ENCODE peak calls at places on chromosomes 7 and 10, in seven cellular contexts. S, E, T, H, I, G and Z are unnamed samples.

GRCh38 chr10:10677479-10677878 is 340.2 kb upstream of the CELF2 start:
- DNase-seq in G (peak; percentile 84), T (peak; percentile 88), S (peak; percentile 53), E (no peak), I (peak; percentile 28), H (no peak), Z (no peak)

GRCh38 chr10:21985541-21985940 is 18.0 kb downstream of the DNAJC1 start:
- DNase-seq in H (no peak), T (no peak), I (no peak), E (no peak), S (no peak), G (peak; percentile 48), Z (no peak)

GRCh38 chr10:80945267-80945880 is 407.7 kb downstream of the SH2D4B start:
- DNase-seq in T (peak; percentile 73), I (no peak), H (no peak), E (no peak), S (no peak), G (no peak), Z (no peak)

GRCh38 chr7:41574377-41574776 is 128.5 kb downstream of the INHBA start:
- DNase-seq in H (no peak), S (no peak), T (no peak), G (peak; percentile 49), E (no peak), I (no peak), Z (no peak)

GRCh38 chr10:24596531-24596930 is 127.2 kb downstream of the ARHGAP21 start:
- DNase-seq in G (no peak), T (no peak), I (no peak), H (no peak), S (no peak), E (no peak), Z (no peak)

GRCh38 chr10:114754445-114755320 is 66.9 kb upstream of the FHIP2A start:
- DNase-seq in H (no peak), G (peak; percentile 58), T (peak; percentile 74), S (no peak), E (no peak), I (no peak), Z (no peak)

GRCh38 chr10:13706175-13706574 is 119.4 kb downstream of the PRPF18 start:
- DNase-seq in T (no peak), G (no peak), H (no peak), E (no peak), S (no peak), I (no peak), Z (no peak)

GRCh38 chr7:55639640-55640039 is 67.3 kb upstream of the VOPP1 start:
- DNase-seq in G (no peak), T (no peak), I (no peak), E (no peak), H (no peak), S (no peak), Z (no peak)

GRCh38 chr7:101164071-101164840 is 1.1 kb downstream of the VGF start:
- DNase-seq in I (no peak), G (peak; percentile 62), E (no peak), T (peak; percentile 77), H (no peak), S (no peak), Z (no peak)

GRCh38 chr10:133230387-133231195 is 574 bp downstream of the UTF1 start:
- DNase-seq in I (no peak), T (peak; percentile 31), S (no peak), E (no peak), G (no peak), H (no peak), Z (no peak)

GRCh38 chr10:75525646-75526045 is 94.2 kb downstream of the LRMDA start:
- DNase-seq in S (no peak), G (no peak), E (no peak), I (no peak), T (no peak), H (no peak), Z (no peak)

GRCh38 chr7:153193144-153193595 is 433.6 kb downstream of the ACTR3B start:
- DNase-seq in S (no peak), I (no peak), H (no peak), T (peak; percentile 61), E (peak; percentile 27), G (no peak), Z (no peak)

GRCh38 chr10:74750848-74751274 is 75.5 kb upstream of the KAT6B start:
- DNase-seq in H (no peak), S (no peak), I (no peak), G (no peak), E (peak; percentile 17), T (no peak), Z (peak; percentile 24)

GRCh38 chr10:59323036-59323459 is 39.3 kb downstream of the FAM13C start:
- DNase-seq in I (no peak), G (no peak), S (no peak), H (no peak), E (no peak), T (no peak), Z (no peak)

GRCh38 chr7:73844848-73845460 is 2.6 kb upstream of the METTL27 start:
- DNase-seq in I (no peak), T (no peak), G (peak; percentile 83), E (no peak), S (no peak), H (no peak), Z (no peak)

GRCh38 chr7:18495412-18496335 is at the start of gene HDAC9:
- DNase-seq in S (no peak), T (peak; percentile 83), E (no peak), I (no peak), G (peak; percentile 62), H (peak; percentile 86), Z (peak; percentile 5)

GRCh38 chr10:95350212-95350829 is 59.5 kb upstream of the PDLIM1 start:
- DNase-seq in S (no peak), E (no peak), I (no peak), G (peak; percentile 88), T (no peak), H (no peak), Z (no peak)

GRCh38 chr7:140010194-140010895 is 52.4 kb downstream of the PARP12 start:
- DNase-seq in I (no peak), H (no peak), T (peak; percentile 55), E (no peak), S (no peak), G (no peak), Z (no peak)

GRCh38 chr10:58220769-58221448 is 46.8 kb downstream of the IPMK start:
- DNase-seq in S (no peak), E (no peak), I (no peak), T (no peak), H (no peak), G (peak; percentile 60), Z (no peak)

GRCh38 chr7:135774284-135774683 is 25.7 kb upstream of the FAM180A start:
- DNase-seq in G (no peak), E (no peak), I (no peak), T (peak; percentile 65), S (no peak), H (peak; percentile 90), Z (no peak)

GRCh38 chr7:100220833-100221718 is 1.3 kb downstream of the PVRIG start:
- DNase-seq in S (peak; percentile 81), I (no peak), G (no peak), H (no peak), T (no peak), E (peak; percentile 57), Z (peak; percentile 57)

GRCh38 chr7:18508441-18509427 is 13.2 kb downstream of the HDAC9 start:
- DNase-seq in T (peak; percentile 94), S (no peak), I (no peak), E (no peak), H (no peak), G (peak; percentile 96), Z (no peak)

GRCh38 chr7:5143106-5143505 is 46.9 kb upstream of the WIPI2 start:
- DNase-seq in S (peak; percentile 45), T (no peak), I (no peak), H (no peak), E (no peak), G (no peak), Z (no peak)

GRCh38 chr7:90175667-90176066 is 21.4 kb downstream of the STEAP1 start:
- DNase-seq in S (no peak), T (no peak), G (no peak), I (no peak), H (no peak), E (no peak), Z (no peak)

GRCh38 chr7:159027803-159028455 is 116.7 kb downstream of the VIPR2 start:
- DNase-seq in E (no peak), I (no peak), T (peak; percentile 17), H (no peak), G (no peak), S (no peak), Z (no peak)

GRCh38 chr7:1240917-1241509 is 8.3 kb downstream of the UNCX start:
- DNase-seq in I (no peak), E (no peak), H (no peak), S (no peak), T (peak; percentile 58), G (no peak), Z (no peak)

GRCh38 chr7:96773483-96773882 is 63.8 kb upstream of the SEM1 start:
- DNase-seq in S (no peak), E (no peak), H (no peak), G (no peak), I (no peak), T (no peak), Z (no peak)

GRCh38 chr7:5564894-5565293 is 141.3 kb upstream of the TNRC18 start:
- DNase-seq in T (peak; percentile 88), S (no peak), E (no peak), I (no peak), H (no peak), G (no peak), Z (no peak)

GRCh38 chr10:3548702-3549101 is 236.3 kb downstream of the KLF6 start:
- DNase-seq in T (no peak), E (no peak), G (peak; percentile 54), I (no peak), S (no peak), H (no peak), Z (no peak)

GRCh38 chr7:152666078-152666477 is 9.9 kb downstream of the XRCC2 start:
- DNase-seq in T (no peak), H (no peak), G (no peak), I (no peak), S (no peak), E (no peak), Z (no peak)